ENCODE peak calls at places on chromosomes 3 and 15, in six cellular contexts. One of them, this sample, is unnamed.

GRCh38 chr3:129289201-129289921 is 10.7 kb downstream of the HMCES start:
- DNase-seq in mucosa of descending colon: no peak
- DNase-seq in AG09309: no peak
- DNase-seq in AG10803: peak; percentile 57
- DNase-seq in body of pancreas: no peak
- DNase-seq in spleen: no peak
- DNase-seq in this sample: no peak

GRCh38 chr3:13648744-13649096 is 99.8 kb downstream of the FBLN2 start:
- DNase-seq in mucosa of descending colon: no peak
- DNase-seq in AG09309: no peak
- DNase-seq in AG10803: no peak
- DNase-seq in body of pancreas: no peak
- DNase-seq in spleen: no peak
- DNase-seq in this sample: no peak

GRCh38 chr3:30007668-30008067 is 598.7 kb upstream of the TGFBR2 start:
- DNase-seq in mucosa of descending colon: no peak
- DNase-seq in AG09309: no peak
- DNase-seq in AG10803: no peak
- DNase-seq in body of pancreas: no peak
- DNase-seq in spleen: no peak
- DNase-seq in this sample: no peak

GRCh38 chr3:87488725-87489124 is 212.3 kb upstream of the POU1F1 start:
- DNase-seq in mucosa of descending colon: no peak
- DNase-seq in AG09309: no peak
- DNase-seq in AG10803: peak; percentile 45
- DNase-seq in body of pancreas: no peak
- DNase-seq in spleen: no peak
- DNase-seq in this sample: no peak

GRCh38 chr3:129441782-129442181 is 1.8 kb downstream of the IFT122 start:
- DNase-seq in mucosa of descending colon: no peak
- DNase-seq in AG09309: peak; percentile 50
- DNase-seq in AG10803: peak; percentile 85
- DNase-seq in body of pancreas: peak; percentile 48
- DNase-seq in spleen: no peak
- DNase-seq in this sample: no peak

GRCh38 chr3:183907911-183908331 is 23.2 kb upstream of the PARL start:
- DNase-seq in mucosa of descending colon: no peak
- DNase-seq in AG09309: no peak
- DNase-seq in AG10803: no peak
- DNase-seq in body of pancreas: no peak
- DNase-seq in spleen: no peak
- DNase-seq in this sample: no peak

GRCh38 chr3:151426337-151426648 is 34.6 kb downstream of the IGSF10 start:
- DNase-seq in mucosa of descending colon: no peak
- DNase-seq in AG09309: no peak
- DNase-seq in AG10803: no peak
- DNase-seq in body of pancreas: no peak
- DNase-seq in spleen: no peak
- DNase-seq in this sample: no peak

GRCh38 chr3:59451800-59452741 is 402.2 kb upstream of the CFAP20DC start:
- DNase-seq in mucosa of descending colon: no peak
- DNase-seq in AG09309: no peak
- DNase-seq in AG10803: no peak
- DNase-seq in body of pancreas: no peak
- DNase-seq in spleen: no peak
- DNase-seq in this sample: no peak

GRCh38 chr3:52190294-52190841 is 7.6 kb upstream of the ALAS1 start:
- DNase-seq in mucosa of descending colon: no peak
- DNase-seq in AG09309: peak; percentile 37
- DNase-seq in AG10803: peak; percentile 88
- DNase-seq in body of pancreas: no peak
- DNase-seq in spleen: peak; percentile 51
- DNase-seq in this sample: peak; percentile 46

GRCh38 chr3:172256101-172256687 is 192.1 kb downstream of the GHSR start:
- DNase-seq in mucosa of descending colon: peak; percentile 19
- DNase-seq in AG09309: peak; percentile 63
- DNase-seq in AG10803: peak; percentile 90
- DNase-seq in body of pancreas: peak; percentile 64
- DNase-seq in spleen: no peak
- DNase-seq in this sample: no peak

GRCh38 chr3:11739712-11740111 is 96.0 kb upstream of the VGLL4 start:
- DNase-seq in mucosa of descending colon: no peak
- DNase-seq in AG09309: no peak
- DNase-seq in AG10803: peak; percentile 37
- DNase-seq in body of pancreas: no peak
- DNase-seq in spleen: no peak
- DNase-seq in this sample: no peak

GRCh38 chr3:168865022-168865551 is 769.4 kb upstream of the GOLIM4 start:
- DNase-seq in mucosa of descending colon: peak; percentile 55
- DNase-seq in AG09309: no peak
- DNase-seq in AG10803: peak; percentile 44
- DNase-seq in body of pancreas: no peak
- DNase-seq in spleen: no peak
- DNase-seq in this sample: no peak

GRCh38 chr15:55695432-55695831 is 47.5 kb downstream of the PRTG start:
- DNase-seq in mucosa of descending colon: no peak
- DNase-seq in AG09309: no peak
- DNase-seq in AG10803: no peak
- DNase-seq in body of pancreas: no peak
- DNase-seq in spleen: no peak
- DNase-seq in this sample: no peak
- H3K4me3 ChIP-seq in mucosa of descending colon: no peak overlapping the region
- H3K4me3 ChIP-seq in AG09309: no peak overlapping the region
- H3K4me3 ChIP-seq in AG10803: no peak overlapping the region
- H3K4me3 ChIP-seq in body of pancreas: no peak overlapping the region
- H3K4me3 ChIP-seq in spleen: no peak overlapping the region
- H3K4me3 ChIP-seq in this sample: no peak overlapping the region

DNA sequence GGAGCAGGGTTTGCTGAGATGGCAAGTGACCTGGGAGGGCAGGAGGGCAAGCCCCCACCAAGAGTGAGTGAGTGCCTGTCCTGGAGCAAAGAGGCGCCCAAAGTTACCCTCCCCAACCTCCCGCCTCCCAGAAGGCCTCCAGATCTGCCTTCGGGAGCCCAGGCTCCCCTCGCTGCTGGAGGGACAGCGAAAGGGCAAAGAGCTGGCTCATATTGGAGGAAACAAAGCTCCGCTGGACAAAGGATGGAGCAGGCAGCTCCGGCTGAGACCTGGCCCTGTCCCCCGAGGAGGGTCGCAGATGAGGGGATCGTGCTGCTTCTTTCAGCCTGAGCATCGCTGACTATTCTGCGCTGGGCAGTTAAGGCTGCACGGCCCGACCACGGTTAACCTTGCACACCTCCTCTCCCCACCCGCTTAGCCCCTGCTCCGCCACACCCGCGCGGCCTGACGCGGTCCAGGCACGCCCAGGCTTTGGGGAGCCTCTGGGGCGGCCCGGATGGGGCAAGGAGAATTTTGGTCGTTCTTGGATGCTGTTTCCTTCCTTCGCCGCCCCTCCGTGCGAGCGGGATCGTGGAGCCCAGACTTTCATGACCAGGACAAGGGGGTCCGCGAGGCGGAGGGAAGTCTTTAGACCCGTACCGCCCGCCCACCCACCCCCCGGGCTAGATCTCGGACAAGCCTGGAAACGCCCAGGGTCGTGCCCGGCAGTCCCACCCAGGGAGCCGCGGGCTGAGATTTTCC is 651 bp downstream of the PLCD1 start:
- DNase-seq in mucosa of descending colon: peak; percentile 16
- DNase-seq in AG09309: no peak
- DNase-seq in AG10803: no peak
- DNase-seq in body of pancreas: no peak
- DNase-seq in spleen: peak; percentile 77
- DNase-seq in this sample: no peak
- H3K4me3 ChIP-seq in mucosa of descending colon: no peak overlapping the region
- H3K4me3 ChIP-seq in AG09309: peak overlapping the region; percentile 74
- H3K4me3 ChIP-seq in AG10803: peak overlapping the region; percentile 72
- H3K4me3 ChIP-seq in body of pancreas: peak overlapping the region; percentile 28
- H3K4me3 ChIP-seq in spleen: peak overlapping the region; percentile 42
- H3K4me3 ChIP-seq in this sample: peak overlapping the region; percentile 49

GRCh38 chr15:52018244-52018643 is 775 bp upstream of the MAPK6 start:
- DNase-seq in mucosa of descending colon: no peak
- DNase-seq in AG09309: no peak
- DNase-seq in AG10803: peak; percentile 40
- DNase-seq in body of pancreas: no peak
- DNase-seq in spleen: no peak
- DNase-seq in this sample: no peak
- H3K4me3 ChIP-seq in mucosa of descending colon: no peak overlapping the region
- H3K4me3 ChIP-seq in AG09309: no peak overlapping the region
- H3K4me3 ChIP-seq in AG10803: peak overlapping the region; percentile 71
- H3K4me3 ChIP-seq in body of pancreas: no peak overlapping the region
- H3K4me3 ChIP-seq in spleen: no peak overlapping the region
- H3K4me3 ChIP-seq in this sample: no peak overlapping the region

GRCh38 chr3:163813935-163814334 is 1264.4 kb downstream of the SI start:
- DNase-seq in mucosa of descending colon: no peak
- DNase-seq in AG09309: no peak
- DNase-seq in AG10803: no peak
- DNase-seq in body of pancreas: no peak
- DNase-seq in spleen: no peak
- DNase-seq in this sample: no peak

GRCh38 chr3:163811996-163812395 is 1266.3 kb downstream of the SI start:
- DNase-seq in mucosa of descending colon: no peak
- DNase-seq in AG09309: no peak
- DNase-seq in AG10803: no peak
- DNase-seq in body of pancreas: no peak
- DNase-seq in spleen: no peak
- DNase-seq in this sample: no peak

GRCh38 chr3:163809540-163809993 is 1268.7 kb downstream of the SI start:
- DNase-seq in mucosa of descending colon: no peak
- DNase-seq in AG09309: no peak
- DNase-seq in AG10803: no peak
- DNase-seq in body of pancreas: no peak
- DNase-seq in spleen: no peak
- DNase-seq in this sample: no peak
- H3K4me3 ChIP-seq in mucosa of descending colon: no peak overlapping the region
- H3K4me3 ChIP-seq in AG09309: no peak overlapping the region
- H3K4me3 ChIP-seq in AG10803: no peak overlapping the region
- H3K4me3 ChIP-seq in body of pancreas: no peak overlapping the region
- H3K4me3 ChIP-seq in spleen: no peak overlapping the region
- H3K4me3 ChIP-seq in this sample: no peak overlapping the region

GRCh38 chr3:39052613-39053012 is 797 bp downstream of the WDR48 start:
- DNase-seq in mucosa of descending colon: no peak
- DNase-seq in AG09309: no peak
- DNase-seq in AG10803: no peak
- DNase-seq in body of pancreas: no peak
- DNase-seq in spleen: no peak
- DNase-seq in this sample: no peak
- H3K4me3 ChIP-seq in mucosa of descending colon: peak overlapping the region; percentile 99
- H3K4me3 ChIP-seq in AG09309: peak overlapping the region; percentile 97
- H3K4me3 ChIP-seq in AG10803: peak overlapping the region; percentile 77
- H3K4me3 ChIP-seq in body of pancreas: peak overlapping the region; percentile 98
- H3K4me3 ChIP-seq in spleen: peak overlapping the region; percentile 84
- H3K4me3 ChIP-seq in this sample: peak overlapping the region; percentile 95

GRCh38 chr15:96349933-96350292 is 19.4 kb downstream of the NR2F2 start:
- DNase-seq in mucosa of descending colon: no peak
- DNase-seq in AG09309: no peak
- DNase-seq in AG10803: no peak
- DNase-seq in body of pancreas: no peak
- DNase-seq in spleen: no peak
- DNase-seq in this sample: no peak
- H3K4me3 ChIP-seq in mucosa of descending colon: no peak overlapping the region
- H3K4me3 ChIP-seq in AG09309: no peak overlapping the region
- H3K4me3 ChIP-seq in AG10803: no peak overlapping the region
- H3K4me3 ChIP-seq in body of pancreas: no peak overlapping the region
- H3K4me3 ChIP-seq in spleen: no peak overlapping the region
- H3K4me3 ChIP-seq in this sample: no peak overlapping the region

GRCh38 chr15:59295742-59296090 is 77.0 kb downstream of the MYO1E start:
- DNase-seq in mucosa of descending colon: no peak
- DNase-seq in AG09309: no peak
- DNase-seq in AG10803: no peak
- DNase-seq in body of pancreas: no peak
- DNase-seq in spleen: no peak
- DNase-seq in this sample: no peak
- H3K4me3 ChIP-seq in mucosa of descending colon: no peak overlapping the region
- H3K4me3 ChIP-seq in AG09309: peak overlapping the region; percentile 1
- H3K4me3 ChIP-seq in AG10803: no peak overlapping the region
- H3K4me3 ChIP-seq in body of pancreas: no peak overlapping the region
- H3K4me3 ChIP-seq in spleen: no peak overlapping the region
- H3K4me3 ChIP-seq in this sample: no peak overlapping the region

GRCh38 chr3:78873641-78874040 is 894.2 kb downstream of the ROBO1 start:
- DNase-seq in mucosa of descending colon: no peak
- DNase-seq in AG09309: no peak
- DNase-seq in AG10803: no peak
- DNase-seq in body of pancreas: no peak
- DNase-seq in spleen: no peak
- DNase-seq in this sample: no peak

GRCh38 chr3:78878011-78878410 is 889.8 kb downstream of the ROBO1 start:
- DNase-seq in mucosa of descending colon: no peak
- DNase-seq in AG09309: no peak
- DNase-seq in AG10803: peak; percentile 77
- DNase-seq in body of pancreas: no peak
- DNase-seq in spleen: no peak
- DNase-seq in this sample: no peak

GRCh38 chr3:78878789-78879515 is 888.8 kb downstream of the ROBO1 start:
- DNase-seq in mucosa of descending colon: no peak
- DNase-seq in AG09309: no peak
- DNase-seq in AG10803: no peak
- DNase-seq in body of pancreas: no peak
- DNase-seq in spleen: no peak
- DNase-seq in this sample: no peak

GRCh38 chr3:78875431-78875830 is 892.4 kb downstream of the ROBO1 start:
- DNase-seq in mucosa of descending colon: no peak
- DNase-seq in AG09309: no peak
- DNase-seq in AG10803: no peak
- DNase-seq in body of pancreas: no peak
- DNase-seq in spleen: no peak
- DNase-seq in this sample: no peak

DNA sequence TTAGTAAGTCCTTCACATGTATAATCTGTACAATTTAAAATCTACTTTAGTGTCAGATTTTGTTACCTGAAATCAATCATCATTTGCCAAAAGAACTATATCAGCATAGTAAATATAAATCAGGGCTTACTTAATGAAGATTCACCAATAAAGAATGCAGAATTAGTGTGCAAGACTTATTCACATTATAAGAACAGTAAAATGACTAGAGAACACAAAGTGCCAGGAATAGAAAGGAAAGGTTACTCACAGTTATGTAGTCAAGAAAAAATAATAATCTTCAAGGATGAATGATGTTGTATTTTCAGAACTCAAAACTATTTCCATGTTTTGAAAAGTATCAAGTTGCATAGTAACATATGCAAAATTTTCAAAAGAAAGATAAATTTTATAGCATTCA is 891.9 kb downstream of the ROBO1 start:
- DNase-seq in mucosa of descending colon: no peak
- DNase-seq in AG09309: no peak
- DNase-seq in AG10803: no peak
- DNase-seq in body of pancreas: no peak
- DNase-seq in spleen: no peak
- DNase-seq in this sample: no peak
- H3K4me3 ChIP-seq in mucosa of descending colon: no peak overlapping the region
- H3K4me3 ChIP-seq in AG09309: no peak overlapping the region
- H3K4me3 ChIP-seq in AG10803: no peak overlapping the region
- H3K4me3 ChIP-seq in body of pancreas: no peak overlapping the region
- H3K4me3 ChIP-seq in spleen: no peak overlapping the region
- H3K4me3 ChIP-seq in this sample: no peak overlapping the region